ENCODE peak calls at places on chromosome 10, in six cellular contexts. G is astrocyte of the spinal cord, Q is iris pigment epithelial cell, Z is occipital lobe, F is psoas muscle, T is B cell. D is an unnamed sample.

GRCh38 chr10:58645762-58646161 is 133.1 kb downstream of the BICC1 start:
- DNase-seq in G (peak; percentile 57), Q (no peak), Z (no peak), F (no peak), T (no peak), D (no peak)

GRCh38 chr10:88442681-88443080 is 140.4 kb downstream of the RNLS start:
- DNase-seq in G (no peak), Q (no peak), Z (no peak), F (no peak), T (no peak), D (no peak)

GRCh38 chr10:15817407-15818046 is 42.8 kb downstream of the MINDY3 start:
- DNase-seq in G (no peak), Q (peak; percentile 14), Z (no peak), F (no peak), T (no peak), D (no peak)

GRCh38 chr10:98337484-98337883 is 69.5 kb upstream of the LOXL4 start:
- DNase-seq in G (no peak), Q (no peak), Z (no peak), F (no peak), T (no peak), D (no peak)

GRCh38 chr10:29495366-29495765 is 139.4 kb downstream of the SVIL start:
- DNase-seq in G (no peak), Q (no peak), Z (no peak), F (no peak), T (no peak), D (no peak)

GRCh38 chr10:34454590-34455289 is 360.4 kb downstream of the PARD3 start:
- DNase-seq in G (no peak), Q (peak; percentile 38), Z (no peak), F (no peak), T (no peak), D (no peak)

GRCh38 chr10:127175357-127176110 is 20.9 kb downstream of the INSYN2A start:
- DNase-seq in G (no peak), Q (no peak), Z (no peak), F (no peak), T (no peak), D (no peak)

GRCh38 chr10:87093461-87094372 is 926 bp downstream of the GLUD1 start:
- DNase-seq in G (peak; percentile 53), Q (peak; percentile 50), Z (peak; percentile 26), F (peak; percentile 70), T (peak; percentile 64), D (peak; percentile 30)

GRCh38 chr10:42866115-42866995 is 83.8 kb downstream of the BMS1 start:
- DNase-seq in G (peak; percentile 59), Q (peak; percentile 73), Z (peak; percentile 61), F (peak; percentile 81), T (peak; percentile 54), D (peak; percentile 9)

GRCh38 chr10:7362451-7362850 is 48.4 kb downstream of the SFMBT2 start:
- DNase-seq in G (no peak), Q (no peak), Z (no peak), F (no peak), T (no peak), D (no peak)

GRCh38 chr10:80700760-80701444 is 163.2 kb downstream of the SH2D4B start:
- DNase-seq in G (no peak), Q (no peak), Z (no peak), F (no peak), T (no peak), D (no peak)

GRCh38 chr10:70549962-70550845 is 52.3 kb downstream of the PRF1 start:
- DNase-seq in G (peak; percentile 68), Q (peak; percentile 51), Z (peak; percentile 33), F (peak; percentile 55), T (peak; percentile 81), D (peak; percentile 67)

GRCh38 chr10:29619273-29619672 is 15.5 kb downstream of the SVIL start:
- DNase-seq in G (peak; percentile 56), Q (peak; percentile 77), Z (no peak), F (no peak), T (no peak), D (no peak)

D was measured in effector CD8-positive, alpha-beta T cell.